ENCODE peak calls at places on chromosome 2, in nine cellular contexts. T, I, Y, P, Q, N, L, M and Z are unnamed samples.

GRCh38 chr2:240992572-240993291 is 5.7 kb upstream of the SNED1 start:
- DNase-seq in L (no peak), I (no peak), M (no peak), T (no peak), Q (no peak), N (no peak), P (no peak), Y (no peak), Z (no peak)

GRCh38 chr2:28543316-28544068 is 47.6 kb downstream of the PLB1 start:
- DNase-seq in T (no peak), P (no peak), L (no peak), I (no peak), M (no peak), Q (no peak), Y (no peak), N (no peak), Z (peak)

GRCh38 chr2:128362889-128363228 is 44.2 kb upstream of the HS6ST1 start:
- DNase-seq in Q (no peak), P (no peak), T (peak), I (peak), Y (peak), N (peak), M (no peak), L (peak), Z (peak)

GRCh38 chr2:218691234-218691633 is 19.3 kb downstream of the STK36 start:
- DNase-seq in M (no peak), L (no peak), Y (peak), T (no peak), Q (no peak), I (peak), N (no peak), P (no peak), Z (peak)

GRCh38 chr2:20588918-20589871 is 61.7 kb downstream of the HS1BP3 start:
- DNase-seq in P (no peak), Y (no peak), L (peak), I (no peak), N (peak), M (no peak), Q (no peak), T (no peak), Z (no peak)

GRCh38 chr2:20349457-20350034 is 1.1 kb downstream of the PUM2 start:
- DNase-seq in N (no peak), Q (no peak), T (no peak), I (no peak), Y (no peak), M (no peak), P (no peak), L (no peak), Z (no peak)

GRCh38 chr2:72887032-72887835 is at the start of gene SPR:
- DNase-seq in Q (no peak), T (peak), M (peak), I (peak), L (peak), P (peak), Y (no peak), N (peak), Z (peak)

GRCh38 chr2:38741542-38741852 is 9.7 kb downstream of the SRSF7 start:
- DNase-seq in M (no peak), L (no peak), P (no peak), I (no peak), Q (no peak), N (no peak), T (no peak), Y (no peak), Z (no peak)

GRCh38 chr2:218438601-218439000 is 19.7 kb downstream of the VIL1 start:
- DNase-seq in Y (no peak), I (no peak), P (no peak), Q (no peak), N (peak), M (no peak), T (no peak), L (peak), Z (no peak)

GRCh38 chr2:217289909-217290283 is 430.0 kb upstream of the TNP1 start:
- DNase-seq in M (no peak), Y (no peak), T (peak), Q (peak), N (no peak), I (peak), P (no peak), L (no peak), Z (no peak)

GRCh38 chr2:69577467-69578200 is 65.9 kb downstream of the AAK1 start:
- DNase-seq in Y (no peak), P (no peak), Q (no peak), T (no peak), I (no peak), M (no peak), N (no peak), L (no peak), Z (peak)

GRCh38 chr2:69575926-69576325 is 67.6 kb downstream of the AAK1 start:
- DNase-seq in Q (no peak), M (no peak), T (no peak), N (no peak), I (no peak), P (no peak), Y (no peak), L (no peak), Z (no peak)

GRCh38 chr2:69579561-69579960 is 64.0 kb downstream of the AAK1 start:
- DNase-seq in P (no peak), Y (no peak), L (no peak), T (no peak), I (no peak), M (no peak), N (no peak), Q (no peak), Z (no peak)

GRCh38 chr2:69576895-69577294 is 66.6 kb downstream of the AAK1 start:
- DNase-seq in P (no peak), N (no peak), Y (no peak), I (no peak), M (no peak), L (no peak), Q (no peak), T (no peak), Z (no peak)

DNA sequence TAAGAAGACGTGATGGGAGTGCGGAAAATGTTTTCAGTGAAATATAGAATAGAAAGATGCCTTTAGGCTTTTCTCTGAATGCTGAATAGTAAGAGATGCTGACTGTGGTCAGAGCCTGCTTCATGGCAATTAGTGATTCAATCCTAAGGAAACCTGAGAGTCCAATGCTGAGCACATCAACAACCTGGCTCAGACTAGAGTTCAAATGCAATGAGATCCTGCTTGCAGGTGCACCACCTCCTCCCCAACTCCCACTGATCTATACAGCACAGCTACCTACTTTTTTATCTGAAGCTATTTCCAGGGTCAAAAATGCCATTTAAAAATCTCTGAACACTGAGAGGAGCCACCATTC is 65.4 kb downstream of the AAK1 start:
- DNase-seq in M (no peak), I (no peak), T (no peak), Y (no peak), L (no peak), N (no peak), Q (no peak), P (no peak), Z (no peak)
- H3K4me3 ChIP-seq in M (no peak), I (no peak), T (no peak), Y (no peak), L (no peak), N (no peak), Q (no peak), P (no peak), Z (no peak)

GRCh38 chr2:105403785-105404698 is 5.2 kb upstream of the FHL2 start:
- DNase-seq in M (no peak), L (peak), T (no peak), N (no peak), Q (peak), I (peak), P (peak), Y (peak), Z (peak)
- TF ChIP-seq CTCF in M (no peak), L (no peak), T (peak), N (no peak), Q (peak), I (peak), P (peak), Y (peak), Z (peak)

GRCh38 chr2:43169987-43170732 is 56.2 kb downstream of the ZFP36L2 start:
- DNase-seq in T (peak), L (peak), P (no peak), I (no peak), Q (no peak), N (no peak), Y (no peak), M (peak), Z (no peak)

GRCh38 chr2:43168016-43168369 is 58.4 kb downstream of the ZFP36L2 start:
- DNase-seq in M (no peak), Q (no peak), P (no peak), Y (no peak), T (no peak), N (no peak), L (no peak), I (no peak), Z (no peak)

GRCh38 chr2:43171789-43172188 is 54.6 kb downstream of the ZFP36L2 start:
- DNase-seq in L (peak), Q (no peak), N (no peak), M (no peak), I (peak), Y (no peak), T (no peak), P (no peak), Z (peak)

GRCh38 chr2:43170733-43171101 is 55.7 kb downstream of the ZFP36L2 start:
- DNase-seq in M (no peak), I (no peak), P (no peak), N (no peak), Y (no peak), T (no peak), L (peak), Q (no peak), Z (no peak)

DNA sequence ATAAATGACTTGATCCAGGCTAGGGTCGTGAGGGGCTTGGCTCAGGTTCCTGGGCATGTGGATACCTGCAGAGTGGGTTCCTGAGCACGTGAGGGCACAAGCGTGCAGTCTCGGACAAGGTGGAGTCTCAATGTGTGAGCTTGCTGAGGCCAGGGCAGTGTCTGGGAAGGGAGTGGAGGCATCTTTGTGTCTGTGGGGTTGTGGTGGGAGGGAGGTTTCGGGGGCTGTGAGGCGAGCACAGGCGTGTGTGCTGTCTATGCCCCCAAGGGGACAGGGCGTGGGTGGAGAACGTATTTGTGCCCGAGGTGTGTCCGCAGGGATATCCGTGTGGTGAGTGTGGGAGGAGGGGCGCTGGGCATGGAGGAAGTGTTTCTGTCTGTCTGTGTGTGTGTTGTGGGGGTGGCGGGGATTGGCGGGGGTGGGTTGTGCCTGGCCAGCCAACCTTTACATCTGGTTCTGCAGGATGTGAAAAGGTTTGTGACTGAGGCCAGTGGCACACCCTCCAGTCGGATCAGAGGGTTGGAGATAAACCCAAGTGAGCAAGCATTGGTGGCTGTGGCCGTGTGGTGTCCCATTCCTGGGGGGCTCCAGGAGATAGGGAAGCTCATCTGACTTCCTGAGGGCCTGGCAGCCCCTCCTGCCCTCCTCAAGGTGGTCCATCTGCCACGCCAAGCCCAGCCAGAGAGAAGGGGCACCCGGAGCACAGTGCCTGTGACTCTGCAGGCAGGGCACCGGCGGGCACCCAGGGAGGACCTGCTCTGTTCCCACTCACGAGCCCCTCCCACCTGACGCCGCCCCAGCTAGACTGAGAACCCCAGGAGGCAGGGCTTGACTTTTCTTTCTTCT is 57.1 kb downstream of the ZFP36L2 start:
- DNase-seq in I (no peak), Y (no peak), N (peak), P (no peak), M (no peak), T (no peak), L (peak), Q (no peak), Z (no peak)
- H3K4me3 ChIP-seq in I (peak), Y (no peak), N (no peak), P (no peak), M (no peak), T (no peak), L (peak), Q (no peak), Z (no peak)

DNA sequence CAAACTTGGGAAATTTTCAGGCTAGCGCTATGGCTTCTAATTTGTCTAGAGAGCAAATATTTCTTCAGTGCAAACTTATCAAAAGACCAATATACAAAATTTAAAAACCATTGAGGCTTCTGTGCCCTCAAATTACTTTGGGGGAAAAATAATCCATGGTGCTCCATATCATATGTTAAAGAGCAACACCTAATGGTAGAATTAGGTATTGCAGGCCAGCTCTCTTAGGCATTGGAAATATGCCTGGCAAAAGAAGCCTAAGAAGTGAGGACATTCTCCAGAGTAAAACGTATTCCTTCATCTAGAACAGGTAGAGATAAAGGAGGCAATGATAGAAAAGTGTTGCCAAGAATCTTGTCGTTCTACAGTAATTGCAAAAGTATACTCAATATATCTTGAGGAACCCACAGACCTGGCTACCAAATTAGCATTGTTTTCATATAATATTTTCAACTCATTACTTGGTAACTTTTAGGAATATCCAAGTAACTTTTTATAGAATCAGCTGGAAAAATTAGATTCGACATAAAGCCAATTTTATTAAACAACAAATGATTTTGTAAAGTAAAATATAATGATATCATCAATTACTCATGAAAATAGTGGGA is 401.1 kb downstream of the BCL11A start:
- DNase-seq in Y (no peak), I (no peak), P (peak), L (no peak), M (no peak), N (no peak), T (peak), Q (no peak), Z (peak)
- TF ChIP-seq CTCF in Y (peak), I (peak), P (peak), L (peak), M (peak), N (peak), T (peak), Q (peak), Z (peak)

DNA sequence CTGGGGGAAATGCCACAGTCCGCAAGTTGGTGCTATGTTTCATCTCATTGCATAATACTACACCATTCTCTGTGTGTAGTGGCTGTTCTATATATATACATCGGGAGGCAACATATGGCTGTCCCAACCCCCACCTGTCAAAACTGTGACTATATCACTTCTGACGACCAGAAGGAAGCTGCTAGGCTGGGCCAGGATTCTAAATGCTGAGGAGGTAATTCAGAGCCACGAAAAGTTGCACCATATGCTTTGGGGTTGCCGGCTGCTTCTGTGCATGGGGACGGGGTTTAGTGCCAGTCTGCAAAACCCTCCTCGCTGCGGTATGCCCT is 117.3 kb downstream of the MSH2 start:
- DNase-seq in T (no peak), P (no peak), I (no peak), N (no peak), M (no peak), Q (no peak), Y (no peak), L (no peak), Z (no peak)
- H3K4me3 ChIP-seq in T (no peak), P (no peak), I (no peak), N (no peak), M (no peak), Q (peak), Y (peak), L (peak), Z (no peak)

GRCh38 chr2:44362207-44363015 is 664 bp downstream of the CAMKMT start:
- DNase-seq in T (peak), N (peak), I (peak), P (peak), Y (no peak), Q (no peak), M (peak), L (peak), Z (peak)
- TF ChIP-seq CTCF in T (no peak), N (no peak), I (no peak), P (no peak), Y (no peak), Q (no peak), M (no peak), L (no peak), Z (no peak)

DNA sequence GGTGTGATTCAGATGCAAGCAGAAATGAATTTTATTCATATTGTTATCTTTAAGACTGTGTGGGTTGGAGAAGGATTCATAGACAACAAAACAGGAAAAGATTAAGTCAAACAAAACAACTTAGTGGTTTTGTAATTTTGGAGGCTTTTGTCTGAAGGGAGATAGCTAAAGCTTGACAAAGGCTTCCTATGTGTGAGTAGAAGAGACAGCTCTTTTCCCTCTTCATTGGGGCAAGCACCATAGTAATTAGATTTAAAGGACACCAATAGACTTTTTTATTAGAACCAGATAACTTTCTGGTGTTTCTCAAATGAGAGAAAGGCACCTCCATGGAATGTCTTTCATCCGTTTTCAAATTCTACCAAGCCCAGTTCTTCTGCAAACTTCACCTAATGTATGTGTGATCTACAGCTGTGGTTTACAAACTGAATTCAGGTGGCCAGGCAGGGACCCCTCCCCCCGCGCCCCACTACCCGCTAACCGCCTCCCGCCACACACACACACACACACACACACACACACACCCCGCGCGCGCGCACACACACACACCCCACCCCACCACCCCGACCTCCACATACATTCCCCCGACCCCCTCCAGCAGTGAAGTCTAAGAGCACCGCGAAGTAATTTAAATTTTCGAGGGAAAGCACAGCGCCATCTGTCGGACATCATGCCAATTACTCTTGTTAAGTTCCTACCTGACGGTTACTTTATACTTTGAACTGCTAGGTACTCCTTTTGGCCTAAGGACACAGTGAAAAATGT is 31.7 kb upstream of the PPP1R1C start:
- DNase-seq in P (peak), Q (no peak), N (peak), L (peak), M (no peak), I (peak), T (peak), Y (no peak), Z (peak)
- H3K4me3 ChIP-seq in P (peak), Q (peak), N (no peak), L (peak), M (peak), I (peak), T (peak), Y (no peak), Z (peak)

GRCh38 chr2:11155326-11156059 is at the start of gene SLC66A3:
- DNase-seq in M (peak), L (no peak), N (no peak), I (peak), P (peak), Y (peak), T (peak), Q (peak), Z (no peak)
- TF ChIP-seq CTCF in M (peak), L (peak), N (peak), I (no peak), P (no peak), Y (no peak), T (no peak), Q (no peak), Z (no peak)